ENCODE peak calls at places on chromosomes 11 and 22, in seven cellular contexts. L is H1, J is K562, H is SK-N-SH, R is HepG2, G is HCT116, U is GM12878. K is an unnamed sample.

GRCh38 chr22:19085233-19086043 is 36.8 kb downstream of the DGCR2 start:
- DNase-seq in L (no peak), J (peak; percentile 54), H (peak; percentile 69), R (peak; percentile 26), G (no peak), U (peak; percentile 43), K (no peak)

GRCh38 chr11:10581481-10582019 is 13.1 kb upstream of the LYVE1 start:
- DNase-seq in L (no peak), J (no peak), H (no peak), R (no peak), G (no peak), U (no peak), K (no peak)

GRCh38 chr11:70040452-70040851 is 37.7 kb upstream of the ANO1 start:
- DNase-seq in L (no peak), J (no peak), H (no peak), R (no peak), G (no peak), U (no peak), K (no peak)

GRCh38 chr11:59679347-59679746 is 10.5 kb upstream of the PATL1 start:
- DNase-seq in L (no peak), J (no peak), H (no peak), R (no peak), G (no peak), U (no peak), K (no peak)

GRCh38 chr11:102760355-102761035 is 19.9 kb downstream of the MMP10 start:
- DNase-seq in L (no peak), J (no peak), H (no peak), R (no peak), G (peak; percentile 41), U (no peak), K (no peak)

GRCh38 chr11:77302752-77303151 is 1.3 kb upstream of the GDPD4 start:
- DNase-seq in L (no peak), J (no peak), H (peak; percentile 47), R (peak; percentile 12), G (no peak), U (no peak), K (no peak)

GRCh38 chr11:12602421-12602820 is 71.8 kb upstream of the TEAD1 start:
- DNase-seq in L (no peak), J (no peak), H (no peak), R (no peak), G (no peak), U (no peak), K (no peak)

GRCh38 chr22:50702261-50702671 is 29.6 kb downstream of the SHANK3 start:
- DNase-seq in L (no peak), J (no peak), H (no peak), R (no peak), G (no peak), U (no peak), K (no peak)

GRCh38 chr11:69911310-69912160 is 92.3 kb upstream of the FGF3 start:
- DNase-seq in L (no peak), J (no peak), H (no peak), R (no peak), G (no peak), U (no peak), K (no peak)

GRCh38 chr22:49658902-49659280 is 168.8 kb downstream of the BRD1 start:
- DNase-seq in L (no peak), J (no peak), H (no peak), R (no peak), G (no peak), U (no peak), K (peak; percentile 28)

GRCh38 chr11:42315267-42315666 is 855.8 kb upstream of the LRRC4C start:
- DNase-seq in L (no peak), J (no peak), H (no peak), R (no peak), G (no peak), U (no peak), K (no peak)

GRCh38 chr11:45104790-45105084 is 41.7 kb upstream of the PRDM11 start:
- DNase-seq in L (no peak), J (no peak), H (no peak), R (no peak), G (no peak), U (no peak), K (no peak)

GRCh38 chr11:109027851-109028250 is 363.0 kb downstream of the DDX10 start:
- DNase-seq in L (no peak), J (no peak), H (no peak), R (no peak), G (no peak), U (no peak), K (no peak)

GRCh38 chr11:130131957-130132850 is 27.4 kb upstream of the ST14 start:
- DNase-seq in L (peak; percentile 17), J (peak; percentile 52), H (peak; percentile 83), R (peak; percentile 68), G (peak; percentile 53), U (peak; percentile 15), K (peak; percentile 35)

GRCh38 chr11:123773959-123774358 is 19.6 kb upstream of the OR6X1 start:
- DNase-seq in L (no peak), J (no peak), H (no peak), R (no peak), G (no peak), U (no peak), K (no peak)

GRCh38 chr22:48926663-48927062 is 901.0 kb downstream of the BRD1 start:
- DNase-seq in L (no peak), J (no peak), H (no peak), R (no peak), G (no peak), U (no peak), K (no peak)

GRCh38 chr11:45779602-45780001 is 25.3 kb upstream of the SLC35C1 start:
- DNase-seq in L (no peak), J (no peak), H (no peak), R (no peak), G (no peak), U (no peak), K (no peak)

GRCh38 chr11:12243511-12243910 is 133.1 kb downstream of the MICAL2 start:
- DNase-seq in L (no peak), J (no peak), H (no peak), R (no peak), G (no peak), U (no peak), K (no peak)

GRCh38 chr22:26462971-26463661 is 20.5 kb downstream of the HPS4 start:
- DNase-seq in L (no peak), J (no peak), H (no peak), R (no peak), G (no peak), U (no peak), K (no peak)

GRCh38 chr11:94574193-94574961 is 7.2 kb downstream of the PIWIL4 start:
- DNase-seq in L (no peak), J (no peak), H (no peak), R (no peak), G (no peak), U (no peak), K (no peak)

GRCh38 chr22:30188911-30189310 is 57.6 kb downstream of the LIF start:
- DNase-seq in L (no peak), J (no peak), H (no peak), R (peak; percentile 57), G (no peak), U (no peak), K (no peak)

GRCh38 chr11:101129203-101129943 is at the start of gene PGR:
- DNase-seq in L (no peak), J (peak; percentile 35), H (peak; percentile 15), R (no peak), G (no peak), U (no peak), K (no peak)

GRCh38 chr22:32030508-32031247 is 12.4 kb upstream of the SLC5A1 start:
- DNase-seq in L (no peak), J (no peak), H (no peak), R (no peak), G (no peak), U (no peak), K (no peak)

GRCh38 chr11:56404393-56404792 is 8.1 kb upstream of the OR5AL1 start:
- DNase-seq in L (no peak), J (no peak), H (no peak), R (no peak), G (no peak), U (no peak), K (no peak)

GRCh38 chr22:37431811-37432707 is 4.8 kb upstream of the ELFN2 start:
- DNase-seq in L (no peak), J (no peak), H (no peak), R (peak; percentile 19), G (peak; percentile 89), U (no peak), K (no peak)
- TF ChIP-seq YY1 in L (no peak), J (no peak), H (no peak), R (no peak), G (no peak), U (no peak), K (no peak)

DNA sequence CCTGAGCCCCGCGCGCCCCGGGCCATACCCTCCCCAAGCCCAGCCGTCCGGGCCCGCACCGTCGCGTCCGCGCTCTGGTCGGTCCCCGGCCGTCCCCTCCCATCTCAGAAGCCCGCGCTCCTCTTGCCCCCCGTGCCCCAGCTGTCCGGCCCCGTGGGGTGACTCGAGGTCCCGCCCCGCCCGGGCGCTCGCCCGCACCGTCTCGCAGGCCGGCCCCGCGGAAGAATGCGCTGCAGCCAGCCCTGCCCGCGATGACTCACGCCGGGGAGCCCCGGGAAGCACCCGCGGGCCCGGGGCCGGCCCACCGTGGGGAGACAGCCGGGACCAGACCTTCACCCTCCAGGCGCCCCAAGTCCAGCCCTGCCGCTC is 275 bp upstream of the PHLDA2 start:
- DNase-seq in L (no peak), J (peak; percentile 93), H (peak; percentile 69), R (no peak), G (peak; percentile 52), U (no peak), K (no peak)
- H3K4me3 ChIP-seq in L (peak overlapping the region; percentile 12), J (peak overlapping the region; percentile 76), H (peak overlapping the region; percentile 46), R (peak overlapping the region; percentile 70), G (peak overlapping the region; percentile 61), U (peak overlapping the region; percentile 62), K (peak overlapping the region; percentile 45)

DNA sequence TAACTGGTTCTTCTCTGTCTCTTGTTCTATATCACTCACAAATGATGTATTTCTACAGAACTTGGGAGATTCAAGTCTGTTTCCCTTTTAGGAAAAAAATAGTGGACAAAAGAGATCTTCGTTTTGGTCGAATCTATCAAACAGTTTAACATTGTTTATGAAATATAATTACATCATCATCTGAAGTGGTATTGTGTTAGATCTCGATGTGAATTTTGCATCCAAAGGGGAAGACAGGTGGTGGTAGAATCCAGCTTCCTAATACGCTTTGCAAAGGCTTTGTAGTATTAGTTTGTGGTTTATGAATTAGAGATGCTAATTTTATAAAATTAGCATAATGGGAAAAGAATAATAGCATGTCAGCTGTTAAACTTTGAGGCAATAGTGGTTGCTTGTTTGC is 3.4 kb downstream of the SIK2 start:
- DNase-seq in L (no peak), J (no peak), H (no peak), R (no peak), G (no peak), U (no peak), K (no peak)
- H3K4me1 ChIP-seq in L (no peaks in the 10 kb centered on the region), J (peaks cover 12% of the 10 kb centered on the region), H (peaks cover 13% of the 10 kb centered on the region), R (peaks cover 51% of the 10 kb centered on the region), G (peaks cover 27% of the 10 kb centered on the region), U (peaks cover 13% of the 10 kb centered on the region), K (no peaks in the 10 kb centered on the region)

GRCh38 chr11:66814678-66815077 is 28.6 kb upstream of the RCE1 start:
- DNase-seq in L (no peak), J (no peak), H (no peak), R (no peak), G (no peak), U (no peak), K (no peak)

GRCh38 chr11:66810576-66811185 is 32.6 kb upstream of the RCE1 start:
- DNase-seq in L (peak; percentile 9), J (no peak), H (no peak), R (no peak), G (no peak), U (no peak), K (peak; percentile 54)

GRCh38 chr11:66809592-66809991 is 33.6 kb upstream of the RCE1 start:
- DNase-seq in L (no peak), J (no peak), H (no peak), R (no peak), G (no peak), U (no peak), K (no peak)
- TF ChIP-seq YY1 in L (no peak), J (no peak), H (no peak), R (no peak), G (no peak), U (no peak), K (no peak)

K was measured in NT2/D1.